ENCODE peak calls at places on chromosomes 5 and 9, in seven cellular contexts. H, A, R, D, I, T and B are unnamed samples.
A peak's percentile ranks its signal among the peaks of the same experiment; 100 is the strongest.

GRCh38 chr5:14351086-14351661 is 208.0 kb downstream of the TRIO start:
- DNase-seq in R (no peak), D (no peak), A (no peak), H (no peak), T (no peak), I (no peak), B (no peak)

GRCh38 chr9:9949948-9950347 is 662.9 kb downstream of the PTPRD start:
- DNase-seq in T (no peak), D (no peak), A (no peak), H (no peak), R (no peak), I (no peak), B (no peak)

GRCh38 chr5:61342066-61342465 is 10.0 kb downstream of the ZSWIM6 start:
- DNase-seq in I (no peak), D (no peak), R (no peak), T (no peak), H (no peak), A (no peak), B (no peak)

GRCh38 chr5:158498959-158499679 is 600.6 kb downstream of the EBF1 start:
- DNase-seq in H (no peak), T (no peak), A (no peak), R (no peak), D (no peak), I (no peak), B (no peak)

GRCh38 chr9:89612566-89613278 is 7.9 kb downstream of the GADD45G start:
- DNase-seq in R (no peak), H (no peak), T (no peak), D (no peak), I (no peak), A (no peak), B (no peak)

GRCh38 chr9:98995971-98996504 is 52.3 kb downstream of the COL15A1 start:
- DNase-seq in H (no peak), I (no peak), T (no peak), A (no peak), R (no peak), D (no peak), B (no peak)

GRCh38 chr5:11139471-11139870 is 378.4 kb upstream of the DAP start:
- DNase-seq in T (no peak), I (no peak), R (no peak), H (no peak), D (no peak), A (no peak), B (peak; percentile 18)

GRCh38 chr5:149735066-149735465 is 5.0 kb downstream of the PPARGC1B start:
- DNase-seq in D (no peak), A (no peak), H (no peak), I (no peak), R (no peak), T (no peak), B (no peak)

GRCh38 chr5:149406203-149406978 is 27.3 kb upstream of the IL17B start:
- DNase-seq in D (no peak), R (no peak), H (no peak), A (peak; percentile 83), T (no peak), I (peak; percentile 60), B (no peak)

GRCh38 chr5:15391648-15392392 is 108.2 kb upstream of the FBXL7 start:
- DNase-seq in D (no peak), I (no peak), A (no peak), T (no peak), H (no peak), R (no peak), B (no peak)

GRCh38 chr9:3398232-3398648 is 127.6 kb downstream of the RFX3 start:
- DNase-seq in T (no peak), D (no peak), I (no peak), A (no peak), R (no peak), H (no peak), B (no peak)

GRCh38 chr5:77994943-77995342 is 218.8 kb upstream of the TBCA start:
- DNase-seq in I (no peak), D (no peak), R (no peak), A (no peak), H (no peak), T (no peak), B (peak; percentile 29)

GRCh38 chr5:104513194-104513602 is 950.6 kb upstream of the NUDT12 start:
- DNase-seq in T (no peak), H (no peak), R (peak; percentile 98), I (no peak), D (peak; percentile 0), A (no peak), B (no peak)

GRCh38 chr9:3281399-3281798 is 244.4 kb downstream of the RFX3 start:
- DNase-seq in I (no peak), T (no peak), A (no peak), R (no peak), H (no peak), D (no peak), B (no peak)

GRCh38 chr9:86350006-86350755 is 4.0 kb downstream of the TUT7 start:
- DNase-seq in A (no peak), H (no peak), R (no peak), I (no peak), T (no peak), D (no peak), B (no peak)

DNA sequence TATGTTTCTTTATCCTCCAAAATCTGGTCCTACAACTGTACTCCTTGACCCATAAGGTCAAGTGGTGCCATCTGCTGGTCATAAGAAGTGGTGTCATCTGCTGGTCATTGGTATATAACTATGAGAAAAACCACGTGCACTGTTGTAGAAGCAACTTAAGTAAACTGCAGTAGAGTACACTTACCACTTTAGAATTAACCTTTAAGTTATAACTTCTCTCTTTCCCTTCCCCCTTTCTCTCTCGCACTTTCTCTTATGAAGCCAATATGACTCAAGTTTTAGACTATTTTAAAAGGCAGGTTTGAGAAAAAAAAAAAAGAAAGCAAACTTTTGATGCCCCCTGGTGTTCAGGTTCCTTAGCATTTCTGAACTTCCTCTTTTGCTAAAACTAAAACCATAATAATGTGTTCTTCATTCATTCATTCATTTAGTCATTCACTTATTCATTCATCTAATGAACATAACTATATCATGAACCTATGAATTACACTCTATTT is 12.8 kb upstream of the MTAP start:
- DNase-seq in D (peak; percentile 83), T (no peak), I (no peak), R (peak; percentile 92), A (peak; percentile 34), H (peak; percentile 40), B (peak; percentile 89)
- TF ChIP-seq JUND in D (no peak), T (no peak), I (no peak), R (no peak), A (no peak), H (no peak), B (no peak)

GRCh38 chr9:91530829-91531228 is 107.2 kb upstream of the NFIL3 start:
- DNase-seq in R (no peak), I (no peak), A (no peak), D (peak; percentile 45), H (no peak), T (no peak), B (no peak)
- TF ChIP-seq JUND in R (no peak), I (no peak), A (no peak), D (no peak), H (no peak), T (no peak), B (no peak)

GRCh38 chr9:124293712-124294504 is 36.2 kb downstream of the NEK6 start:
- DNase-seq in I (no peak), D (no peak), A (no peak), T (peak; percentile 59), R (no peak), H (no peak), B (no peak)
- TF ChIP-seq JUND in I (no peak), D (no peak), A (no peak), T (no peak), R (no peak), H (no peak), B (no peak)

GRCh38 chr5:65034029-65034781 is 265.5 kb downstream of the CWC27 start:
- DNase-seq in D (peak; percentile 22), H (no peak), T (no peak), R (no peak), A (no peak), I (no peak), B (no peak)
- TF ChIP-seq JUND in D (no peak), H (no peak), T (no peak), R (no peak), A (no peak), I (no peak), B (no peak)

GRCh38 chr5:31767335-31768031 is 128.6 kb downstream of the PDZD2 start:
- DNase-seq in H (peak; percentile 26), R (no peak), A (no peak), T (no peak), D (no peak), I (no peak), B (no peak)
- TF ChIP-seq JUND in H (no peak), R (no peak), A (no peak), T (no peak), D (no peak), I (no peak), B (no peak)

DNA sequence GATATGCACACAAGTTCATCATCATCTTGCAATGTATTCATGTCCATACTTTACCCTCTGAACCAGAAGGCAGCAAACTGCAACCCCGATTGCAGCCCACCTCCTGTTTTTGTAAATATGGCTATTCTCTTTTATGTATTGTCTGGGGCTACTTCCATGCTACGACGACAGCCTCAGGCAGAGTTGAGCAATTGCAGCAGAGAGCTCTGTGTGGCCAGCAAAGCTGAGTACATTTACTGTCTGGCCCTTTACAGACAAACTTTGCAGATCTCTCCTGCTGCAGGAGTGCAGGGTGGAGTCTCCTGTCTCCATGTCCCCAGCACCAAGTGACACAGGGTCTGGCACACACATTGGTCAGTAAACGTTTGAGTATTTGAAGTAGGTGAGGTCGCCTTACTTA is 27.0 kb downstream of the PRRC2B start:
- DNase-seq in R (no peak), I (no peak), T (no peak), H (no peak), D (peak; percentile 58), A (peak; percentile 44), B (peak; percentile 62)
- TF ChIP-seq JUND in R (no peak), I (no peak), T (no peak), H (no peak), D (no peak), A (no peak), B (no peak)

GRCh38 chr9:4537581-4537980 is 47.3 kb downstream of the SLC1A1 start:
- DNase-seq in A (no peak), I (no peak), T (no peak), H (no peak), D (no peak), R (no peak), B (no peak)
- TF ChIP-seq JUND in A (no peak), I (no peak), T (no peak), H (no peak), D (no peak), R (no peak), B (no peak)

DNA sequence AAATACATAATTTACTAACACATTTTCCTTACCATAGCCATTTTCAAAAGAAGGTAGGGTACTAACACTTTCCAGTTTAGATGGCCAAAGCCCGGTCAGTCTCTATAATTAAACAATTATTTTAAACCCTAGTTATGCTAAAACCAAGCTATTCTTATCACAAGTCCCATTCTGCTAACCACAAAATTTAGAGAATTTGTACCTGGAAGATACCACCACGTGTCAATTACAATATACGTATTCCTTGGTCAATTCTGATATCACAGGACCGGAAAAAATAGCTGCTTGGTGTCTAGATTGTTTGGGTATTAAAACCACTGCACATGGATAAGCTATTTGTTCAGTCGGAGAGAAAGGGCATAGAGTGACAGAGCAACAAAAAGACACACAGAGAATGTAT is 18.9 kb upstream of the SKP1 start:
- DNase-seq in A (no peak), D (no peak), R (no peak), T (no peak), I (no peak), H (no peak), B (no peak)
- TF ChIP-seq JUND in A (no peak), D (no peak), R (no peak), T (no peak), I (no peak), H (no peak), B (no peak)